ENCODE peak calls at places on chromosomes 4 and X, in nine cellular contexts. A is GM20000; Z is iPS-NIHi11; F is HL-60; Y is upper lobe of left lung; S is stimulated activated naive CD8-positive, alpha-beta T cell treated with anti-CD3 and anti-CD28 coated beads, Interleukin-15, Interleukin-2, amounts not matched to agents 100 U/mL and 50 U/mL, for 24 hours; W is right atrium auricular region; K is erythroblast; O is right cardiac atrium. D is an unnamed sample.

GRCh38 chr4:112327950-112328349 is 30.8 kb downstream of the ALPK1 start:
- DNase-seq in A (peak; percentile 42), W (no peak), Z (peak; percentile 32), Y (no peak), O (no peak), S (no peak), K (peak; percentile 37), F (peak; percentile 20), D (peak; percentile 62)

GRCh38 chr4:151407466-151408379 is 1.3 kb upstream of the FHIP1A start:
- DNase-seq in W (no peak), Z (peak; percentile 32), A (peak; percentile 83), S (peak; percentile 52), Y (peak; percentile 65), F (peak; percentile 49), O (peak; percentile 61), K (no peak), D (peak; percentile 31)

GRCh38 chr4:185779520-185779919 is 32.5 kb downstream of the SORBS2 start:
- DNase-seq in Y (no peak), F (no peak), A (no peak), K (no peak), W (no peak), S (no peak), Z (no peak), O (no peak), D (no peak)

GRCh38 chrX:6810796-6811195 is 275.9 kb upstream of the VCX3A start:
- DNase-seq in F (no peak), A (no peak), Z (no peak), S (no peak), Y (no peak), O (no peak), W (no peak), K (no peak), D (no peak)

GRCh38 chr4:153204247-153205027 is at the start of gene TRIM2:
- DNase-seq in Y (peak; percentile 84), W (peak; percentile 86), O (peak; percentile 81), A (no peak), S (no peak), Z (peak; percentile 71), K (peak; percentile 58), F (no peak), D (peak; percentile 40)

GRCh38 chr4:126264839-126265238 is 950.1 kb downstream of the FAT4 start:
- DNase-seq in O (no peak), K (no peak), Y (no peak), S (no peak), A (no peak), Z (no peak), W (no peak), F (no peak), D (no peak)

GRCh38 chrX:5595570-5595969 is 633.1 kb downstream of the NLGN4X start:
- DNase-seq in O (no peak), S (no peak), A (no peak), Z (no peak), K (no peak), F (no peak), W (no peak), Y (no peak), D (no peak)

GRCh38 chrX:1009771-1010170 is 202.7 kb downstream of the CRLF2 start:
- DNase-seq in O (no peak), A (no peak), W (no peak), F (no peak), S (no peak), Y (no peak), K (no peak), Z (no peak), D (no peak)

GRCh38 chr4:36432556-36432955 is 151.1 kb downstream of the DTHD1 start:
- DNase-seq in Z (no peak), A (no peak), O (no peak), Y (no peak), S (no peak), F (no peak), W (no peak), K (no peak), D (no peak)